ENCODE peak calls at places on chromosomes 7 and 10, in five cellular contexts. X is hippocampal formation, D is putamen, O is GM12865, R is psoas muscle. J is an unnamed sample.
A peak's percentile ranks its signal among the peaks of the same experiment; 100 is the strongest.

GRCh38 chr7:39606352-39606751 is 17.0 kb upstream of the RALA start:
- DNase-seq in O (no peak), R (no peak), X (no peak), D (peak; percentile 28), J (no peak)

GRCh38 chr7:113230691-113231090 is 112.3 kb upstream of the SMIM30 start:
- DNase-seq in X (no peak), D (no peak), O (no peak), R (no peak), J (no peak)

GRCh38 chr7:158080899-158081445 is 506.7 kb downstream of the PTPRN2 start:
- DNase-seq in R (no peak), D (no peak), X (no peak), O (no peak), J (no peak)

GRCh38 chr7:150405584-150406310 is 26.6 kb downstream of the ZNF775 start:
- DNase-seq in R (no peak), D (no peak), O (peak; percentile 59), X (peak; percentile 55), J (no peak)

GRCh38 chr7:25549315-25549933 is 321.1 kb upstream of the NPVF start:
- DNase-seq in D (no peak), X (no peak), O (no peak), R (no peak), J (no peak)

GRCh38 chr7:90512841-90513254 is 43.4 kb downstream of the PTTG1IP2 start:
- DNase-seq in O (no peak), R (no peak), X (no peak), D (no peak), J (no peak)

GRCh38 chr7:75054744-75055527 is 18.7 kb downstream of the RCC1L start:
- DNase-seq in D (peak; percentile 55), R (peak; percentile 84), X (peak; percentile 67), O (no peak), J (peak; percentile 79)

GRCh38 chr7:19916011-19916410 is 142.6 kb upstream of the TMEM196 start:
- DNase-seq in X (no peak), R (no peak), O (no peak), D (no peak), J (no peak)

GRCh38 chr7:35826751-35827150 is 25.9 kb downstream of the SEPTIN7 start:
- DNase-seq in D (no peak), X (no peak), R (no peak), O (no peak), J (no peak)

GRCh38 chr10:103120546-103120945 is 72.5 kb downstream of the NT5C2 start:
- DNase-seq in O (no peak), D (no peak), X (no peak), R (no peak), J (no peak)

GRCh38 chr10:29163746-29164145 is 125.1 kb upstream of the LYZL1 start:
- DNase-seq in X (no peak), D (no peak), O (no peak), R (no peak), J (no peak)

GRCh38 chr7:27182285-27182827 is 2.7 kb downstream of the HOXA11 start:
- DNase-seq in O (no peak), R (no peak), D (no peak), X (no peak), J (no peak)

GRCh38 chr10:409403-410040 is 274.3 kb downstream of the ZMYND11 start:
- DNase-seq in X (no peak), D (no peak), O (no peak), R (no peak), J (no peak)

GRCh38 chr7:22579961-22580360 is 80.0 kb upstream of the STEAP1B start:
- DNase-seq in X (no peak), O (no peak), D (no peak), R (no peak), J (no peak)

GRCh38 chr7:107090452-107090851 is 45.9 kb downstream of the PRKAR2B start:
- DNase-seq in X (no peak), R (no peak), D (no peak), O (no peak), J (no peak)

GRCh38 chr7:121027761-121028681 is 39.5 kb downstream of the CPED1 start:
- DNase-seq in X (no peak), D (no peak), O (no peak), R (no peak), J (no peak)

GRCh38 chr10:35770817-35771355 is 128.8 kb upstream of the FZD8 start:
- DNase-seq in D (no peak), X (no peak), O (no peak), R (no peak), J (no peak)

GRCh38 chr10:86162696-86163400 is 203.7 kb downstream of the GRID1 start:
- DNase-seq in X (no peak), R (no peak), O (no peak), D (no peak), J (no peak)

GRCh38 chr7:36129048-36129534 is 24.0 kb upstream of the EEPD1 start:
- DNase-seq in D (no peak), R (peak; percentile 70), O (no peak), X (no peak), J (peak; percentile 68)

GRCh38 chr7:25995216-25995615 is 156.8 kb upstream of the NFE2L3 start:
- DNase-seq in X (no peak), D (no peak), R (no peak), O (no peak), J (no peak)

GRCh38 chr7:97732567-97733275 is 835 bp downstream of the TAC1 start:
- DNase-seq in R (no peak), O (no peak), D (no peak), X (no peak), J (no peak)

GRCh38 chr10:78605800-78606350 is 462.9 kb upstream of the ZMIZ1 start:
- DNase-seq in X (no peak), R (no peak), O (no peak), D (no peak), J (no peak)

GRCh38 chr7:123096434-123096833 is 100.9 kb upstream of the TAS2R16 start:
- DNase-seq in D (no peak), O (no peak), R (no peak), X (no peak), J (no peak)

GRCh38 chr7:36942062-36942461 is 217.8 kb upstream of the AOAH start:
- DNase-seq in X (no peak), D (no peak), R (no peak), O (no peak), J (no peak)

GRCh38 chr7:3430588-3430987 is 129.5 kb downstream of the SDK1 start:
- DNase-seq in D (no peak), O (no peak), R (no peak), X (no peak), J (no peak)

GRCh38 chr10:127151981-127152699 is 44.3 kb downstream of the INSYN2A start:
- DNase-seq in R (no peak), D (no peak), O (no peak), X (no peak), J (no peak)

GRCh38 chr10:37754538-37755323 is 102.7 kb downstream of the ZNF248 start:
- DNase-seq in D (no peak), O (peak; percentile 29), R (no peak), X (no peak), J (no peak)

GRCh38 chr7:31192996-31193395 is 140.9 kb downstream of the ADCYAP1R1 start:
- DNase-seq in D (peak; percentile 50), X (peak; percentile 40), O (peak; percentile 20), R (peak; percentile 65), J (no peak)

GRCh38 chr7:1938788-1939433 is 268.8 kb downstream of the ELFN1 start:
- DNase-seq in X (no peak), O (no peak), R (no peak), D (no peak), J (no peak)

GRCh38 chr10:3542185-3542611 is 242.8 kb downstream of the KLF6 start:
- DNase-seq in R (no peak), X (no peak), D (no peak), O (no peak), J (no peak)

GRCh38 chr10:79116363-79116762 is 47.6 kb downstream of the ZMIZ1 start:
- DNase-seq in X (no peak), R (no peak), D (no peak), O (no peak), J (no peak)

GRCh38 chr10:33781666-33782395 is 447.4 kb upstream of the NRP1 start:
- DNase-seq in D (no peak), R (no peak), O (no peak), X (no peak), J (no peak)

GRCh38 chr7:79458796-79459195 is 5.3 kb upstream of the MAGI2 start:
- DNase-seq in D (no peak), R (no peak), O (no peak), X (no peak), J (no peak)

J was measured in right atrium auricular region.